ENCODE peak calls at places on chromosomes 12 and 14, in ten cellular contexts. One of them, this sample, is unnamed.

GRCh38 chr12:52691076-52691764 is 11.0 kb upstream of the KRT1 start:
- DNase-seq in WTC11: peak; percentile 63
- DNase-seq in DMS 273 treated with DMSO at 0.1 percent for 48 hours: no peak
- DNase-seq in GM23248: peak; percentile 14
- DNase-seq in T-helper 9 cell: peak; percentile 41
- DNase-seq in NCI-H1092: peak; percentile 3
- DNase-seq in activated T-helper 1 cell treated with anti-CD3 and anti-CD28 coated beads, Interleukin-12 subunit alpha, Interleukin-12 subunit beta, Interleukin-2, Interleukin-4 antibody, amounts not matched to agents 30 ng/mL and 10 ng/mL and 1 ng/mL, durations not matched to agents 14 hours and 24 hours and 36 hours: peak; percentile 28
- DNase-seq in fibroblast of villous mesenchyme: no peak
- DNase-seq in SK-N-SH: peak; percentile 70
- DNase-seq in Calu3: peak; percentile 13
- DNase-seq in this sample: peak; percentile 1

GRCh38 chr12:120368789-120369475 is at the start of gene MSI1:
- DNase-seq in activated T-helper 1 cell treated with anti-CD3 and anti-CD28 coated beads, Interleukin-12 subunit alpha, Interleukin-12 subunit beta, Interleukin-2, Interleukin-4 antibody, amounts not matched to agents 30 ng/mL and 10 ng/mL and 1 ng/mL, durations not matched to agents 14 hours and 24 hours and 36 hours: no peak
- DNase-seq in SK-N-SH: peak; percentile 93
- DNase-seq in DMS 273 treated with DMSO at 0.1 percent for 48 hours: no peak
- DNase-seq in WTC11: peak; percentile 38
- DNase-seq in T-helper 9 cell: no peak
- DNase-seq in fibroblast of villous mesenchyme: no peak
- DNase-seq in NCI-H1092: no peak
- DNase-seq in GM23248: peak; percentile 42
- DNase-seq in Calu3: no peak
- DNase-seq in this sample: peak; percentile 3

GRCh38 chr14:103625361-103626095 is 3.5 kb upstream of the KLC1 start:
- DNase-seq in Calu3: no peak
- DNase-seq in SK-N-SH: no peak
- DNase-seq in activated T-helper 1 cell treated with anti-CD3 and anti-CD28 coated beads, Interleukin-12 subunit alpha, Interleukin-12 subunit beta, Interleukin-2, Interleukin-4 antibody, amounts not matched to agents 30 ng/mL and 10 ng/mL and 1 ng/mL, durations not matched to agents 14 hours and 24 hours and 36 hours: no peak
- DNase-seq in fibroblast of villous mesenchyme: no peak
- DNase-seq in WTC11: no peak
- DNase-seq in NCI-H1092: no peak
- DNase-seq in T-helper 9 cell: peak; percentile 34
- DNase-seq in GM23248: no peak
- DNase-seq in DMS 273 treated with DMSO at 0.1 percent for 48 hours: no peak
- DNase-seq in this sample: no peak

GRCh38 chr12:12010277-12011031 is 60.3 kb upstream of the BCL2L14 start:
- DNase-seq in T-helper 9 cell: peak; percentile 33
- DNase-seq in DMS 273 treated with DMSO at 0.1 percent for 48 hours: no peak
- DNase-seq in GM23248: peak; percentile 68
- DNase-seq in WTC11: no peak
- DNase-seq in Calu3: no peak
- DNase-seq in NCI-H1092: no peak
- DNase-seq in fibroblast of villous mesenchyme: peak; percentile 75
- DNase-seq in SK-N-SH: peak; percentile 59
- DNase-seq in activated T-helper 1 cell treated with anti-CD3 and anti-CD28 coated beads, Interleukin-12 subunit alpha, Interleukin-12 subunit beta, Interleukin-2, Interleukin-4 antibody, amounts not matched to agents 30 ng/mL and 10 ng/mL and 1 ng/mL, durations not matched to agents 14 hours and 24 hours and 36 hours: peak; percentile 68
- DNase-seq in this sample: no peak

GRCh38 chr12:39429809-39430208 is 13.1 kb downstream of the KIF21A start:
- DNase-seq in fibroblast of villous mesenchyme: no peak
- DNase-seq in Calu3: no peak
- DNase-seq in WTC11: no peak
- DNase-seq in GM23248: no peak
- DNase-seq in T-helper 9 cell: no peak
- DNase-seq in DMS 273 treated with DMSO at 0.1 percent for 48 hours: no peak
- DNase-seq in activated T-helper 1 cell treated with anti-CD3 and anti-CD28 coated beads, Interleukin-12 subunit alpha, Interleukin-12 subunit beta, Interleukin-2, Interleukin-4 antibody, amounts not matched to agents 30 ng/mL and 10 ng/mL and 1 ng/mL, durations not matched to agents 14 hours and 24 hours and 36 hours: no peak
- DNase-seq in SK-N-SH: no peak
- DNase-seq in NCI-H1092: no peak
- DNase-seq in this sample: no peak

GRCh38 chr14:78071016-78071549 is 99.1 kb upstream of the NRXN3 start:
- DNase-seq in GM23248: no peak
- DNase-seq in SK-N-SH: no peak
- DNase-seq in fibroblast of villous mesenchyme: no peak
- DNase-seq in activated T-helper 1 cell treated with anti-CD3 and anti-CD28 coated beads, Interleukin-12 subunit alpha, Interleukin-12 subunit beta, Interleukin-2, Interleukin-4 antibody, amounts not matched to agents 30 ng/mL and 10 ng/mL and 1 ng/mL, durations not matched to agents 14 hours and 24 hours and 36 hours: no peak
- DNase-seq in T-helper 9 cell: no peak
- DNase-seq in NCI-H1092: no peak
- DNase-seq in Calu3: no peak
- DNase-seq in WTC11: no peak
- DNase-seq in DMS 273 treated with DMSO at 0.1 percent for 48 hours: no peak
- DNase-seq in this sample: no peak

GRCh38 chr12:104716183-104716571 is 241.9 kb downstream of the SLC41A2 start:
- DNase-seq in T-helper 9 cell: no peak
- DNase-seq in DMS 273 treated with DMSO at 0.1 percent for 48 hours: no peak
- DNase-seq in Calu3: no peak
- DNase-seq in SK-N-SH: no peak
- DNase-seq in activated T-helper 1 cell treated with anti-CD3 and anti-CD28 coated beads, Interleukin-12 subunit alpha, Interleukin-12 subunit beta, Interleukin-2, Interleukin-4 antibody, amounts not matched to agents 30 ng/mL and 10 ng/mL and 1 ng/mL, durations not matched to agents 14 hours and 24 hours and 36 hours: no peak
- DNase-seq in fibroblast of villous mesenchyme: no peak
- DNase-seq in NCI-H1092: no peak
- DNase-seq in WTC11: no peak
- DNase-seq in GM23248: no peak
- DNase-seq in this sample: no peak

GRCh38 chr14:104363891-104364760 is 215.4 kb upstream of the C14orf180 start:
- DNase-seq in Calu3: no peak
- DNase-seq in GM23248: no peak
- DNase-seq in activated T-helper 1 cell treated with anti-CD3 and anti-CD28 coated beads, Interleukin-12 subunit alpha, Interleukin-12 subunit beta, Interleukin-2, Interleukin-4 antibody, amounts not matched to agents 30 ng/mL and 10 ng/mL and 1 ng/mL, durations not matched to agents 14 hours and 24 hours and 36 hours: no peak
- DNase-seq in DMS 273 treated with DMSO at 0.1 percent for 48 hours: no peak
- DNase-seq in WTC11: no peak
- DNase-seq in NCI-H1092: no peak
- DNase-seq in SK-N-SH: peak; percentile 31
- DNase-seq in fibroblast of villous mesenchyme: no peak
- DNase-seq in T-helper 9 cell: no peak
- DNase-seq in this sample: no peak

GRCh38 chr12:52912711-52913423 is 8.0 kb upstream of the KRT8 start:
- DNase-seq in DMS 273 treated with DMSO at 0.1 percent for 48 hours: no peak
- DNase-seq in NCI-H1092: no peak
- DNase-seq in WTC11: no peak
- DNase-seq in Calu3: no peak
- DNase-seq in T-helper 9 cell: no peak
- DNase-seq in SK-N-SH: no peak
- DNase-seq in GM23248: no peak
- DNase-seq in activated T-helper 1 cell treated with anti-CD3 and anti-CD28 coated beads, Interleukin-12 subunit alpha, Interleukin-12 subunit beta, Interleukin-2, Interleukin-4 antibody, amounts not matched to agents 30 ng/mL and 10 ng/mL and 1 ng/mL, durations not matched to agents 14 hours and 24 hours and 36 hours: no peak
- DNase-seq in fibroblast of villous mesenchyme: no peak
- DNase-seq in this sample: no peak